ENCODE peak calls at places on chromosomes 1 and 21, in nine cellular contexts. E is choroid plexus epithelial cell, Z is HFFc6, R is fibroblast of mammary gland, P is AG04449, B is uterus, Q is AG04450, N is AG09319, L is endothelial cell. S is an unnamed sample.

GRCh38 chr1:28340221-28340974 is 11.6 kb downstream of the MED18 start:
- DNase-seq in R (no peak), P (no peak), N (no peak), Q (no peak), B (no peak), L (no peak), E (no peak), Z (no peak), S (no peak)

GRCh38 chr1:44531785-44532566 is 126.9 kb downstream of the RNF220 start:
- DNase-seq in E (peak; percentile 38), N (no peak), P (no peak), R (peak; percentile 61), Q (no peak), L (no peak), B (no peak), Z (peak; percentile 82), S (peak; percentile 47)

GRCh38 chr1:55632058-55632457 is 416.9 kb upstream of the USP24 start:
- DNase-seq in B (no peak), L (no peak), Q (no peak), P (peak; percentile 45), E (peak; percentile 73), Z (peak; percentile 53), N (no peak), R (peak; percentile 87), S (peak; percentile 53)

GRCh38 chr1:214108097-214108446 is 120.3 kb downstream of the PROX1 start:
- DNase-seq in E (no peak), Q (no peak), N (no peak), P (no peak), Z (no peak), B (no peak), R (no peak), L (no peak), S (no peak)

GRCh38 chr1:240278082-240278481 is 186.4 kb downstream of the FMN2 start:
- DNase-seq in Q (no peak), E (no peak), L (no peak), Z (no peak), P (no peak), N (no peak), B (no peak), R (no peak), S (no peak)

GRCh38 chr21:35540950-35541632 is 492.0 kb upstream of the RUNX1 start:
- DNase-seq in L (no peak), R (peak; percentile 89), Z (peak; percentile 4), Q (no peak), P (peak; percentile 82), N (no peak), B (no peak), E (no peak), S (no peak)

GRCh38 chr1:184255560-184255959 is 131.3 kb upstream of the C1orf21 start:
- DNase-seq in Z (no peak), L (no peak), R (no peak), P (no peak), E (no peak), B (no peak), N (no peak), Q (no peak), S (no peak)

GRCh38 chr1:165840419-165840818 is 13.0 kb downstream of the UCK2 start:
- DNase-seq in R (no peak), E (no peak), P (no peak), Q (no peak), Z (no peak), N (no peak), B (no peak), L (no peak), S (no peak)

GRCh38 chr1:98086156-98086555 is 165.3 kb upstream of the DPYD start:
- DNase-seq in Z (peak; percentile 80), L (no peak), N (no peak), Q (peak; percentile 49), P (peak; percentile 61), R (peak; percentile 75), B (no peak), E (peak; percentile 81), S (peak; percentile 17)

GRCh38 chr1:166470465-166470864 is 303.7 kb upstream of the FAM78B start:
- DNase-seq in B (no peak), L (no peak), R (peak; percentile 10), P (no peak), E (no peak), Z (no peak), N (no peak), Q (no peak), S (no peak)

GRCh38 chr1:62389531-62389930 is 47.3 kb upstream of the USP1 start:
- DNase-seq in N (no peak), P (no peak), R (peak; percentile 27), B (no peak), Z (no peak), L (no peak), Q (no peak), E (no peak), S (peak; percentile 74)

GRCh38 chr1:12600880-12601633 is 17.0 kb downstream of the DHRS3 start:
- DNase-seq in Q (no peak), B (no peak), P (no peak), L (peak; percentile 71), R (peak; percentile 35), E (no peak), Z (no peak), N (no peak), S (peak; percentile 67)

GRCh38 chr1:10316752-10317151 is 82.1 kb upstream of the PGD start:
- DNase-seq in L (no peak), B (no peak), R (no peak), Q (no peak), N (no peak), P (no peak), E (no peak), Z (no peak), S (no peak)

GRCh38 chr1:202058001-202058908 is 47.9 kb downstream of the ELF3 start:
- DNase-seq in L (no peak), R (peak; percentile 61), E (peak; percentile 58), B (no peak), Q (no peak), Z (peak; percentile 17), N (no peak), P (no peak), S (peak; percentile 82)

GRCh38 chr1:17755120-17755519 is at the start of gene ACTL8:
- DNase-seq in R (no peak), E (no peak), Q (no peak), B (no peak), L (peak; percentile 36), P (no peak), Z (no peak), N (no peak), S (no peak)

GRCh38 chr1:58162952-58163550 is 383.5 kb downstream of the OMA1 start:
- DNase-seq in L (peak; percentile 75), P (peak; percentile 3), B (peak; percentile 36), Z (peak; percentile 59), E (peak; percentile 70), N (peak; percentile 16), R (peak; percentile 72), Q (peak; percentile 15), S (peak; percentile 85)

GRCh38 chr1:246001142-246001812 is 505.8 kb downstream of the SMYD3 start:
- DNase-seq in R (peak; percentile 59), P (no peak), Z (peak; percentile 45), Q (peak; percentile 68), N (no peak), B (no peak), L (no peak), E (peak; percentile 81), S (peak; percentile 86)

GRCh38 chr1:241423541-241424479 is 66.8 kb upstream of the RGS7 start:
- DNase-seq in R (peak; percentile 84), E (peak; percentile 12), P (no peak), B (no peak), N (no peak), Z (peak; percentile 75), Q (peak; percentile 8), L (peak; percentile 41), S (no peak)

GRCh38 chr1:54495954-54496353 is 52.1 kb upstream of the ACOT11 start:
- DNase-seq in B (no peak), E (no peak), R (no peak), P (no peak), Z (no peak), N (no peak), L (no peak), Q (no peak), S (no peak)

GRCh38 chr1:93977546-93977945 is 68.3 kb upstream of the GCLM start:
- DNase-seq in Z (peak; percentile 43), E (peak; percentile 35), L (no peak), Q (no peak), N (no peak), P (no peak), R (peak; percentile 88), B (no peak), S (peak; percentile 18)

GRCh38 chr1:30322859-30323257 is 400.5 kb downstream of the MATN1 start:
- DNase-seq in R (no peak), N (no peak), L (no peak), E (no peak), P (no peak), Q (no peak), Z (no peak), B (no peak), S (peak; percentile 5)

GRCh38 chr1:247576514-247576913 is 11.6 kb upstream of the OR2G2 start:
- DNase-seq in R (peak; percentile 1), Q (no peak), B (no peak), Z (no peak), N (no peak), E (peak; percentile 4), L (no peak), P (no peak), S (peak; percentile 49)
- TF ChIP-seq CTCF in R (peak; percentile 24), Q (no peak), B (no peak), Z (peak; percentile 72), N (no peak), E (peak; percentile 18), L (peak; percentile 33), P (no peak), S (peak; percentile 75)

GRCh38 chr1:182119631-182120030 is 58.1 kb upstream of the ZNF648 start:
- DNase-seq in P (no peak), Q (no peak), B (no peak), L (no peak), N (no peak), E (no peak), Z (no peak), R (no peak), S (no peak)
- TF ChIP-seq CTCF in P (no peak), Q (no peak), B (no peak), L (no peak), N (no peak), E (no peak), Z (no peak), R (no peak), S (no peak)

DNA sequence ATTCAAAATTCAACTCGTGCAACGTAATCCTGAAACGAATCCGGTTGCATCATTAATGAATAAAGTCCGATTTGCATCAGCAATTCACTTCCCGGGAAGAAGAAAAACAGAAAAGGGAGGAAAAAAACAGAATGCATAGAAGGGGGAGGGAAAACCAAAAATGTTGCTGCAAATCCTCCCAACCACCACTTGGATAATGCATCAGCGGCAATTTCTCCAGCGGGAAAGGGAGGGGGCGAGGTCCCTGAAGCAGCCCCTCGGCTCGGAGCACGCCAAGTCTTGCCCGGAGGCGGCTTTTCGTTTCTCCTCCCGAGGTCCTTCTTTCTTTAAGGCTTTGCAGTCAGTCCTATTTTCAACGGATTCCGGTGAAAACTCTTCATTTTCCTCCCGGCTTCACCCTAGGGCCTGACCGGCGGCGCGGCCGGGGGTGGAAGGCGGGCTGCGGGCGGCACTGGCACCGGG is 720 bp downstream of the CDC42BPA start:
- DNase-seq in N (peak; percentile 16), Q (no peak), B (peak; percentile 43), L (peak; percentile 63), Z (peak; percentile 46), P (no peak), E (peak; percentile 65), R (peak; percentile 68), S (peak; percentile 89)
- TF ChIP-seq CTCF in N (peak; percentile 17), Q (peak; percentile 35), B (peak; percentile 14), L (no peak), Z (peak; percentile 59), P (peak; percentile 35), E (peak; percentile 33), R (peak; percentile 34), S (peak; percentile 30)

GRCh38 chr1:193338194-193338593 is 151.8 kb upstream of the B3GALT2 start:
- DNase-seq in B (no peak), R (peak; percentile 39), N (no peak), L (no peak), E (peak; percentile 45), P (no peak), Q (no peak), Z (peak; percentile 16), S (peak; percentile 27)
- TF ChIP-seq CTCF in B (no peak), R (no peak), N (peak; percentile 6), L (no peak), E (peak; percentile 43), P (peak; percentile 6), Q (peak; percentile 17), Z (peak; percentile 67), S (peak; percentile 41)

S was measured in MCF 10A.